ENCODE peak calls at places on chromosome 4, in ten cellular contexts. U is IMR-90, W is right cardiac atrium, Q is A549, M is AG08396, H is NCI-H748 treated with DMSO at 0.1 percent for 48 hours, P is KG1, K is NCI-H1092 treated with DMSO at 0.1 percent for 48 hours, C is SW480, B is PC-3. F is an unnamed sample.

GRCh38 chr4:171242831-171243230 is 570.4 kb upstream of the GALNTL6 start:
- DNase-seq in U (no peak), W (no peak), Q (no peak), M (no peak), H (no peak), P (no peak), K (no peak), C (no peak), B (no peak), F (no peak)

GRCh38 chr4:37717575-37717974 is 31.4 kb upstream of the RELL1 start:
- DNase-seq in U (peak; percentile 92), W (no peak), Q (peak; percentile 4), M (peak; percentile 35), H (no peak), P (no peak), K (no peak), C (no peak), B (peak; percentile 52), F (peak; percentile 35)

GRCh38 chr4:109049926-109050325 is 252.5 kb downstream of the COL25A1 start:
- DNase-seq in U (no peak), W (no peak), Q (no peak), M (no peak), H (no peak), P (no peak), K (no peak), C (no peak), B (no peak), F (no peak)

GRCh38 chr4:7025040-7025602 is 18.1 kb upstream of the TADA2B start:
- DNase-seq in U (no peak), W (no peak), Q (no peak), M (no peak), H (no peak), P (no peak), K (no peak), C (no peak), B (no peak), F (no peak)

GRCh38 chr4:183350317-183351071 is 28.3 kb upstream of the CLDN24 start:
- DNase-seq in U (no peak), W (no peak), Q (no peak), M (no peak), H (no peak), P (no peak), K (no peak), C (no peak), B (no peak), F (no peak)

GRCh38 chr4:38114435-38114834 is 154.2 kb downstream of the PTTG2 start:
- DNase-seq in U (no peak), W (no peak), Q (no peak), M (peak; percentile 24), H (no peak), P (no peak), K (no peak), C (no peak), B (no peak), F (no peak)

GRCh38 chr4:141571368-141571767 is 65.0 kb upstream of the IL15 start:
- DNase-seq in U (peak; percentile 60), W (no peak), Q (peak; percentile 92), M (no peak), H (no peak), P (no peak), K (no peak), C (no peak), B (peak; percentile 32), F (peak; percentile 4)

GRCh38 chr4:55393461-55394320 is 2.1 kb upstream of the TMEM165 start:
- DNase-seq in U (peak; percentile 85), W (no peak), Q (no peak), M (peak; percentile 52), H (no peak), P (no peak), K (peak; percentile 12), C (no peak), B (peak; percentile 90), F (peak; percentile 45)

GRCh38 chr4:2412885-2413716 is 5.3 kb downstream of the ZFYVE28 start:
- DNase-seq in U (peak; percentile 85), W (peak; percentile 89), Q (peak; percentile 91), M (peak; percentile 91), H (no peak), P (peak; percentile 86), K (peak; percentile 75), C (peak; percentile 99), B (peak; percentile 88), F (peak; percentile 91)

GRCh38 chr4:143241892-143242291 is 57.2 kb downstream of the USP38 start:
- DNase-seq in U (peak; percentile 37), W (no peak), Q (peak; percentile 23), M (no peak), H (no peak), P (no peak), K (no peak), C (no peak), B (peak; percentile 11), F (peak; percentile 10)

F was measured in lung microvascular endothelial cell.